ENCODE peak calls at places on chromosomes 16 and 17, in ten cellular contexts. J is lower leg skin; L is stimulated activated CD4-positive, alpha-beta T cell treated with anti-CD3 and anti-CD28 coated beads, Interleukin-4, amount 100 ng/mL, for 48 hours; X is GM12865; N is head of caudate nucleus; C is neural crest cell; O is hypothalamus; M is T-helper 1 cell; D is lung microvascular endothelial cell; Q is A549. Z is an unnamed sample.

GRCh38 chr16:86751081-86752030 is 173.0 kb downstream of the FOXL1 start:
- DNase-seq in X (no peak), O (no peak), J (no peak), N (no peak), D (peak), C (no peak), Q (peak), M (no peak), L (no peak), Z (peak)

GRCh38 chr16:87487361-87487924 is 5.4 kb downstream of the ZCCHC14 start:
- DNase-seq in Q (no peak), X (no peak), D (peak), M (no peak), J (peak), L (no peak), O (no peak), N (peak), C (no peak), Z (no peak)

GRCh38 chr17:82056729-82057621 is 5.3 kb downstream of the GPS1 start:
- DNase-seq in L (no peak), J (no peak), C (no peak), M (no peak), N (no peak), X (no peak), Q (no peak), O (no peak), D (no peak), Z (no peak)

GRCh38 chr17:82956146-82956725 is 116.4 kb upstream of the ZNF750 start:
- DNase-seq in M (no peak), L (no peak), X (no peak), J (peak), C (no peak), N (no peak), Q (no peak), D (no peak), O (no peak), Z (no peak)

GRCh38 chr16:1906052-1906845 is 12.0 kb downstream of the HS3ST6 start:
- DNase-seq in M (no peak), L (no peak), Q (no peak), X (no peak), N (no peak), D (no peak), O (no peak), J (no peak), C (no peak), Z (no peak)

GRCh38 chr16:89072216-89073130 is 21.2 kb upstream of the ACSF3 start:
- DNase-seq in L (no peak), N (no peak), D (no peak), J (no peak), Q (no peak), M (no peak), X (no peak), O (no peak), C (no peak), Z (no peak)

GRCh38 chr16:4369006-4369766 is 2.5 kb upstream of the VASN start:
- DNase-seq in M (no peak), X (no peak), L (no peak), Q (no peak), N (no peak), O (no peak), J (no peak), C (no peak), D (peak), Z (no peak)

GRCh38 chr16:58684354-58685083 is at the start of gene SLC38A7:
- DNase-seq in O (peak), X (peak), D (peak), L (peak), J (peak), Q (peak), C (peak), M (peak), N (peak), Z (peak)

GRCh38 chr16:88626646-88627045 is 11.7 kb upstream of the IL17C start:
- DNase-seq in D (no peak), N (no peak), O (no peak), J (no peak), L (no peak), C (no peak), X (no peak), M (no peak), Q (no peak), Z (no peak)

GRCh38 chr16:84952335-84953050 is 58.8 kb downstream of the ZDHHC7 start:
- DNase-seq in J (peak), X (peak), L (peak), C (peak), Q (peak), M (peak), N (peak), D (peak), O (peak), Z (peak)

GRCh38 chr17:58263773-58264172 is 17.0 kb downstream of the MPO start:
- DNase-seq in N (no peak), L (no peak), J (no peak), C (no peak), X (no peak), D (no peak), O (no peak), M (no peak), Q (no peak), Z (no peak)

GRCh38 chr17:81524865-81525159 is 3.4 kb upstream of the FSCN2 start:
- DNase-seq in Q (no peak), D (no peak), O (no peak), N (no peak), C (no peak), L (no peak), M (no peak), X (no peak), J (no peak), Z (no peak)

GRCh38 chr17:79042421-79043190 is 18.6 kb downstream of the C1QTNF1 start:
- DNase-seq in D (peak), J (peak), X (peak), L (peak), C (no peak), M (no peak), N (peak), O (peak), Q (peak), Z (no peak)

GRCh38 chr17:56510554-56511342 is 82.8 kb upstream of the NOG start:
- DNase-seq in L (no peak), Q (no peak), N (no peak), J (no peak), D (no peak), C (no peak), M (no peak), O (no peak), X (no peak), Z (no peak)

GRCh38 chr17:41737680-41738023 is 3.2 kb upstream of the HAP1 start:
- DNase-seq in C (no peak), Q (peak), X (no peak), D (no peak), J (no peak), L (no peak), N (no peak), O (no peak), M (no peak), Z (no peak)

GRCh38 chr16:87860553-87861299 is 8.6 kb downstream of the SLC7A5 start:
- DNase-seq in Q (peak), C (no peak), J (peak), D (peak), N (peak), M (no peak), O (no peak), X (peak), L (no peak), Z (no peak)

GRCh38 chr17:8803531-8804416 is 4.6 kb upstream of the MFSD6L start:
- DNase-seq in C (no peak), Q (peak), M (no peak), O (no peak), L (no peak), J (peak), X (peak), N (no peak), D (no peak), Z (no peak)

GRCh38 chr17:34626141-34626681 is 46.8 kb downstream of the TMEM132E start:
- DNase-seq in M (no peak), L (no peak), Q (peak), J (no peak), D (no peak), X (no peak), O (no peak), N (no peak), C (no peak), Z (no peak)

GRCh38 chr17:57104461-57105175 is 19.6 kb downstream of the AKAP1 start:
- DNase-seq in J (no peak), D (no peak), N (no peak), C (no peak), X (no peak), M (no peak), Q (no peak), O (no peak), L (no peak), Z (no peak)

GRCh38 chr16:65954446-65954845 is 412.0 kb upstream of the CDH5 start:
- DNase-seq in O (no peak), N (no peak), C (no peak), X (no peak), Q (no peak), J (no peak), M (no peak), D (no peak), L (no peak), Z (no peak)

GRCh38 chr17:60137731-60138130 is 12.0 kb upstream of the CA4 start:
- DNase-seq in J (no peak), M (no peak), X (no peak), O (no peak), D (no peak), N (no peak), C (no peak), L (no peak), Q (no peak), Z (no peak)

GRCh38 chr16:71933913-71934696 is 38.8 kb downstream of the IST1 start:
- DNase-seq in Q (no peak), D (no peak), X (no peak), O (no peak), J (peak), L (no peak), M (no peak), C (no peak), N (peak), Z (no peak)